ENCODE peak calls at places on chromosome 2, in eight cellular contexts. R, B, H, W, P, E, O and G are unnamed samples. For H3K4me1, the result is how much of the 10 kb centered on the place peaks cover.

GRCh38 chr2:147818741-147819140 is 26.1 kb upstream of the ACVR2A start:
- DNase-seq in R (peak), W (no peak), H (no peak), O (no peak), P (peak), E (no peak), B (no peak), G (no peak)

GRCh38 chr2:37782721-37783438 is 111.4 kb upstream of the CDC42EP3 start:
- DNase-seq in E (no peak), P (no peak), H (no peak), W (no peak), O (no peak), R (peak), B (no peak), G (no peak)

GRCh38 chr2:198702796-198703195 is 754.9 kb downstream of the SATB2 start:
- DNase-seq in B (no peak), E (no peak), H (no peak), W (no peak), O (no peak), P (no peak), R (no peak), G (no peak)

GRCh38 chr2:168639501-168639900 is 162.9 kb upstream of the NOSTRIN start:
- DNase-seq in R (peak), B (no peak), H (no peak), E (peak), P (peak), O (no peak), W (no peak), G (no peak)

GRCh38 chr2:30511122-30512083 is 64.4 kb downstream of the LCLAT1 start:
- DNase-seq in R (peak), E (peak), P (peak), O (peak), W (no peak), B (peak), H (no peak), G (peak)

GRCh38 chr2:99112617-99113016 is 28.9 kb upstream of the C2orf15 start:
- DNase-seq in W (no peak), H (no peak), P (no peak), R (no peak), B (no peak), O (no peak), E (no peak), G (no peak)

GRCh38 chr2:32425719-32426141 is 68.9 kb downstream of the BIRC6 start:
- DNase-seq in O (no peak), W (no peak), H (no peak), R (peak), B (no peak), E (peak), P (peak), G (no peak)

GRCh38 chr2:168208652-168209051 is 38.7 kb downstream of the STK39 start:
- DNase-seq in O (no peak), H (no peak), E (no peak), R (no peak), W (no peak), B (no peak), P (no peak), G (no peak)

GRCh38 chr2:217756375-217757107 is 246.3 kb downstream of the TNS1 start:
- DNase-seq in R (peak), B (peak), O (peak), W (peak), P (peak), E (peak), H (peak), G (peak)

GRCh38 chr2:181190711-181191110 is 210.3 kb downstream of the UBE2E3 start:
- DNase-seq in W (no peak), R (no peak), P (peak), B (no peak), O (no peak), H (no peak), E (no peak), G (no peak)

GRCh38 chr2:26506279-26506678 is 28.4 kb upstream of the OTOF start:
- DNase-seq in B (no peak), E (no peak), R (no peak), H (no peak), W (no peak), O (no peak), P (no peak), G (no peak)

GRCh38 chr2:2852015-2852777 is 521.1 kb upstream of the MYT1L start:
- DNase-seq in B (no peak), W (no peak), R (no peak), P (no peak), H (no peak), E (no peak), O (no peak), G (no peak)

GRCh38 chr2:165909466-165909865 is 44.1 kb downstream of the TTC21B start:
- DNase-seq in B (no peak), R (no peak), E (no peak), O (no peak), P (no peak), W (no peak), H (no peak), G (no peak)

GRCh38 chr2:46284812-46285211 is 12.4 kb upstream of the EPAS1 start:
- DNase-seq in O (no peak), B (no peak), W (no peak), H (peak), E (no peak), R (no peak), P (no peak), G (no peak)

GRCh38 chr2:77629529-77629928 is 107.4 kb upstream of the LRRTM4 start:
- DNase-seq in R (no peak), W (no peak), H (peak), B (no peak), P (no peak), E (peak), O (no peak), G (no peak)

GRCh38 chr2:218876562-218877219 is 4.0 kb upstream of the WNT10A start:
- DNase-seq in H (peak), P (peak), W (peak), O (peak), E (peak), R (peak), B (peak), G (peak)

GRCh38 chr2:115161531-115162453 is 719.4 kb downstream of the DPP10 start:
- DNase-seq in B (peak), O (no peak), E (peak), W (peak), H (peak), R (no peak), P (no peak), G (no peak)

GRCh38 chr2:144159264-144159663 is 360.7 kb downstream of the ZEB2 start:
- DNase-seq in B (no peak), R (no peak), O (no peak), P (no peak), W (no peak), E (peak), H (no peak), G (peak)

GRCh38 chr2:101982630-101983029 is 9.1 kb upstream of the IL1R2 start:
- DNase-seq in P (no peak), O (no peak), H (no peak), E (no peak), R (no peak), B (no peak), W (no peak), G (no peak)
- H3K4me1 ChIP-seq in P (under half), O (under half), H (under half), E (under half), R (under half), B (under half), W (under half), G (under half)

GRCh38 chr2:18910843-18911242 is 321.5 kb upstream of the NT5C1B start:
- DNase-seq in P (peak), W (no peak), R (peak), E (peak), O (peak), H (no peak), B (no peak), G (no peak)
- H2AFZ ChIP-seq in P (peak), W (peak), R (peak), E (peak), O (no peak), H (no peak), B (peak), G (no peak)

GRCh38 chr2:90079374-90079773 is 1387.9 kb downstream of the RPIA start:
- DNase-seq in B (no peak), W (no peak), E (no peak), O (no peak), R (no peak), H (no peak), P (no peak), G (no peak)

DNA sequence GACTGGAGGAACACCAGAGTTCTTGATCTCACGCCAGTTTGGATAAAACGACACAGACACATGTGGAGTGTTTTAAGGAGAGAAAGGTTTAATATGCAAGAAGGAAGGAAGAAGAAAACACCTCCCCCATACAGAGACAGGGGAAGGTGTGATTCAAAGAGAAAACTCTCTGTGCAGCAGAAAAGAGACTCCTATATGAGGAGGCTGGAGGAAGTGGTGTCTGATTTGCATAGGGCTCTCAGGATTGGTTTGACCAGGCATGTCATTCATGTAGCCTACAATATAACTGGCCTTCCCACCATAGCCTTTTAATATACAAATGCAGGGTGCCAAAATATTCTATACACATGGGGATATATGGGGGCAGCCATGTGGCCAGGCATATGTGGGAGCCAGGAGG is 1386.5 kb downstream of the RPIA start:
- DNase-seq in W (no peak), E (no peak), R (no peak), B (no peak), O (no peak), H (no peak), P (no peak), G (peak)
- H3K4me2 ChIP-seq in W (no peak), E (peak), R (no peak), B (no peak), O (no peak), H (no peak), P (no peak), G (peak)

DNA sequence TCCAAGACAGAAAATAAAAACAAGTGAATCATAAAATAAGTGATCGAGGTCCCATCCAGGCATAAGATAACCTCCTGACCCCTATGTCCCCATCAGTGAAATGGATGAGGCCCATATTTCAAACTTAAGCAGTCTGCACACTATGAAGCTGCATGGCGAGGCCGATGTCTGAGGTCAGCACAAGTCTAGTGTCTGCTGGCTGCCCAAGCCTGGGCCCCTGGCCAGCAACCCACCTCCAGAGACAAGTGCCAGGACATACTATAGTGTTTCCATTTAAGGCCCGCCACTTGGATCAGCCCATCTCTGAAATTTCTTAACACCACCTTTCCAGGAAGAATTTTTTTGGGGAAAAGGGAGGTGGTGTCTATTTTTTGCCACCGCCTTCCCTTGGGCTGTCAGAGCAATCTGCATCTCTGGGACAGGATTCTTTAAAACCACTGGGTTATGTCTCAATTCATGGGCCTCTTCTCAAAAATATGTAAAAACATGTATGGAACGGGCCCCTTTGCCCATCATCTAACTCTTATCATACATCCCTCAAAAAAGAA is 1.8 kb downstream of the ACVR1 start:
- DNase-seq in H (no peak), B (peak), R (no peak), W (no peak), O (no peak), E (no peak), P (peak), G (no peak)
- H3K4me1 ChIP-seq in H (under half), B (under half), R (under half), W (under half), O (under half), E (half or more), P (under half), G (under half)

GRCh38 chr2:201235865-201236811 is 24.2 kb upstream of the CASP8 start:
- DNase-seq in H (peak), E (peak), P (peak), W (peak), B (peak), O (no peak), R (peak), G (peak)
- H2AFZ ChIP-seq in H (peak), E (no peak), P (peak), W (no peak), B (peak), O (no peak), R (peak), G (no peak)

GRCh38 chr2:235300368-235301201 is 193.3 kb upstream of the AGAP1 start:
- DNase-seq in B (no peak), P (peak), R (peak), O (no peak), E (no peak), H (no peak), W (no peak), G (no peak)
- H3K4me2 ChIP-seq in B (no peak), P (no peak), R (peak), O (no peak), E (no peak), H (no peak), W (no peak), G (no peak)

GRCh38 chr2:100821913-100822260 is 1.9 kb downstream of the NPAS2 start:
- DNase-seq in H (no peak), E (no peak), B (no peak), O (no peak), R (no peak), P (no peak), W (no peak), G (no peak)

GRCh38 chr2:100822587-100823248 is 2.8 kb downstream of the NPAS2 start:
- DNase-seq in R (peak), P (peak), O (no peak), E (no peak), W (no peak), B (no peak), H (no peak), G (no peak)

GRCh38 chr2:100820346-100821254 is 661 bp downstream of the NPAS2 start:
- DNase-seq in P (no peak), B (no peak), H (no peak), E (peak), O (no peak), W (peak), R (no peak), G (no peak)

GRCh38 chr2:100819365-100820345 is at the start of gene NPAS2:
- DNase-seq in E (peak), H (no peak), B (peak), W (peak), O (no peak), R (peak), P (peak), G (no peak)

GRCh38 chr2:100821255-100821912 is 1.4 kb downstream of the NPAS2 start:
- DNase-seq in W (no peak), O (no peak), B (no peak), R (no peak), E (peak), H (no peak), P (no peak), G (no peak)
- H3K4me1 ChIP-seq in W (under half), O (under half), B (under half), R (under half), E (under half), H (under half), P (under half), G (under half)

DNA sequence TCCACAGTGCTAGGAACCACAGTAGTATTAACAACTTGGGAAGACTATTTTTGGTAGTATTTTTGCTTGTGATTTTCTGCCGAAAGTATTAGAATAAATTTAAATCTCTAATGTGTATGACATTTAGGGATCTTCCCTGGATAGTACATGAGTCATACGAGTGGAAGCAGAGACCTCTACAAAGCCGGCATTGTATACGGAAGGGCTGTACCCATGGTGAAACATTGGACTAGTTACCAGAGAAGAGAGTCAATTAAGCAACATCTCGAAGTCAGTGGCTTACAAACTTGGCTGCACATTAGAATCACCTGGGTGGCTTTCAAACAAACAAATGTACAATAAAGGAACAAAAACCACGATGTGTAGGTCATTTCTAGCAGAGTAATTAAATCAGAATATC is 1131.7 kb upstream of the LRRTM1 start:
- DNase-seq in W (no peak), E (no peak), P (no peak), B (no peak), O (peak), H (no peak), R (no peak), G (no peak)
- H2AFZ ChIP-seq in W (no peak), E (no peak), P (no peak), B (no peak), O (peak), H (no peak), R (no peak), G (no peak)